ENCODE peak calls at places on chromosomes 11 and 22, in five cellular contexts. One of them, this sample, is unnamed.

GRCh38 chr11:32081129-32081641 is 9.7 kb upstream of the RCN1 start:
- DNase-seq in HFF-Myc: peak
- DNase-seq in cardiac muscle cell: no peak
- DNase-seq in choroid plexus epithelial cell: peak
- DNase-seq in type B pancreatic cell: no peak
- DNase-seq in this sample: no peak

GRCh38 chr22:50498322-50498861 is 9.1 kb downstream of the LMF2 start:
- DNase-seq in type B pancreatic cell: no peak
- DNase-seq in HFF-Myc: peak
- DNase-seq in choroid plexus epithelial cell: peak
- DNase-seq in cardiac muscle cell: peak
- DNase-seq in this sample: no peak

GRCh38 chr11:57167125-57167839 is 14.5 kb upstream of the LRRC55 start:
- DNase-seq in cardiac muscle cell: no peak
- DNase-seq in HFF-Myc: no peak
- DNase-seq in choroid plexus epithelial cell: no peak
- DNase-seq in type B pancreatic cell: no peak
- DNase-seq in this sample: no peak

GRCh38 chr11:58968251-58968711 is 29.0 kb downstream of the GLYATL1 start:
- DNase-seq in choroid plexus epithelial cell: no peak
- DNase-seq in cardiac muscle cell: no peak
- DNase-seq in HFF-Myc: no peak
- DNase-seq in type B pancreatic cell: no peak
- DNase-seq in this sample: no peak

GRCh38 chr11:29005401-29005980 is 897.3 kb downstream of the METTL15 start:
- DNase-seq in HFF-Myc: no peak
- DNase-seq in choroid plexus epithelial cell: no peak
- DNase-seq in type B pancreatic cell: no peak
- DNase-seq in cardiac muscle cell: no peak
- DNase-seq in this sample: no peak

GRCh38 chr11:8593455-8593854 is 573 bp downstream of the STK33 start:
- DNase-seq in cardiac muscle cell: no peak
- DNase-seq in choroid plexus epithelial cell: no peak
- DNase-seq in HFF-Myc: no peak
- DNase-seq in type B pancreatic cell: no peak
- DNase-seq in this sample: no peak

GRCh38 chr11:71987521-71987920 is 11.2 kb upstream of the IL18BP start:
- DNase-seq in type B pancreatic cell: no peak
- DNase-seq in choroid plexus epithelial cell: no peak
- DNase-seq in HFF-Myc: no peak
- DNase-seq in cardiac muscle cell: no peak
- DNase-seq in this sample: no peak

GRCh38 chr11:43632171-43632570 is 48.4 kb upstream of the HSD17B12 start:
- DNase-seq in type B pancreatic cell: no peak
- DNase-seq in choroid plexus epithelial cell: peak
- DNase-seq in cardiac muscle cell: no peak
- DNase-seq in HFF-Myc: peak
- DNase-seq in this sample: no peak

GRCh38 chr22:19870153-19871022 is 15.7 kb upstream of the GNB1L start:
- DNase-seq in type B pancreatic cell: peak
- DNase-seq in cardiac muscle cell: no peak
- DNase-seq in choroid plexus epithelial cell: no peak
- DNase-seq in HFF-Myc: no peak
- DNase-seq in this sample: no peak

GRCh38 chr11:116473790-116474346 is 298.9 kb downstream of the BUD13 start:
- DNase-seq in choroid plexus epithelial cell: no peak
- DNase-seq in HFF-Myc: no peak
- DNase-seq in type B pancreatic cell: no peak
- DNase-seq in cardiac muscle cell: no peak
- DNase-seq in this sample: no peak

GRCh38 chr11:44814881-44815592 is 88.3 kb downstream of the TSPAN18 start:
- DNase-seq in cardiac muscle cell: no peak
- DNase-seq in choroid plexus epithelial cell: peak
- DNase-seq in HFF-Myc: no peak
- DNase-seq in type B pancreatic cell: no peak
- DNase-seq in this sample: no peak

GRCh38 chr22:45262931-45263789 is 21.6 kb upstream of the UPK3A start:
- DNase-seq in type B pancreatic cell: no peak
- DNase-seq in HFF-Myc: no peak
- DNase-seq in choroid plexus epithelial cell: no peak
- DNase-seq in cardiac muscle cell: no peak
- DNase-seq in this sample: no peak

GRCh38 chr11:122178795-122179194 is 62.8 kb upstream of the BLID start:
- DNase-seq in choroid plexus epithelial cell: peak
- DNase-seq in type B pancreatic cell: no peak
- DNase-seq in cardiac muscle cell: no peak
- DNase-seq in HFF-Myc: no peak
- DNase-seq in this sample: no peak

GRCh38 chr11:55357560-55358184 is 10.1 kb upstream of the OR4A15 start:
- DNase-seq in HFF-Myc: no peak
- DNase-seq in cardiac muscle cell: no peak
- DNase-seq in type B pancreatic cell: no peak
- DNase-seq in choroid plexus epithelial cell: no peak
- DNase-seq in this sample: no peak
- TF ChIP-seq CTCF in HFF-Myc: no peak
- TF ChIP-seq CTCF in cardiac muscle cell: no peak
- TF ChIP-seq CTCF in type B pancreatic cell: no peak
- TF ChIP-seq CTCF in choroid plexus epithelial cell: no peak
- TF ChIP-seq CTCF in this sample: no peak

DNA sequence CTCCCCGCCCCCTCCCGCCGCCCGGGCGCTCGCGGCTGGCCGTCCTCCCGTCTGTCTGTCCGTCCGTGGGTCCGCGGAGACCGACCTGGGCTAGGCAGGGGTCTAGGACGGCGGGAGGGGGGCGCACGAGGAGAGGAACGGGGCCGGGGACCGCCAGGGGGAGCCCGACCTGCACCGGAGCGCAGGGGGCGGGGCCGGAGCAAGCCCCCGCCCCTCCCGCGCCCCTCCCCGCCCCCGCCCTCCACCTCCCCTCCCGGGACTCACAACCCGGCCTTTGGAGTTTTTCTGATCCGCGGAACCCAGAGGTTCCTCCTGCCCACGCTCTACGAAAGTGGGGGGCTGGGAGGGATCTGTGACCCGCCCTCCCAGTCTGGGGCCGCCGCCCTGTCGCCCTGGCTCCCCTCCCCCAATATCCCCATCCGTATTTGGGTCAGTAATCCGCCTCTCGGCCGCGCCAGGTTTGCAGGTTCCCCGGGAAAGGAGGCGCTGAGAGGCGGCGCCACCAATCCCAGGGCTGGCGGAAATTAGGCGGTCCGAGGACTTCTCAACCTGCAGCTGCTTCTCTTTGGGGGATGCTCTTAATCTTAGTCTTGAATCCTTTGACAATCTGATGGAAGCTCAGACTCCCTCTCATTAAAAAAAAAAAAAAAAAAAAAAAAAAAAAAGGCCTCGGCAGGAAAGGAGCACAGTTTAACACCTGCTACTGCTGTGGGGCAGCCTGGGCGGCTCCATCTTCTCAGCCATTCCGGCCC is 922 bp upstream of the KCNJ11 start:
- DNase-seq in type B pancreatic cell: peak
- DNase-seq in choroid plexus epithelial cell: peak
- DNase-seq in cardiac muscle cell: peak
- DNase-seq in HFF-Myc: no peak
- DNase-seq in this sample: peak
- TF ChIP-seq CTCF in type B pancreatic cell: peak
- TF ChIP-seq CTCF in choroid plexus epithelial cell: peak
- TF ChIP-seq CTCF in cardiac muscle cell: peak
- TF ChIP-seq CTCF in HFF-Myc: peak
- TF ChIP-seq CTCF in this sample: peak

GRCh38 chr11:64353761-64354506 is 5.0 kb upstream of the RPS6KA4 start:
- DNase-seq in type B pancreatic cell: no peak
- DNase-seq in HFF-Myc: no peak
- DNase-seq in cardiac muscle cell: no peak
- DNase-seq in choroid plexus epithelial cell: no peak
- DNase-seq in this sample: no peak

GRCh38 chr11:64356498-64357411 is 2.2 kb upstream of the RPS6KA4 start:
- DNase-seq in choroid plexus epithelial cell: peak
- DNase-seq in type B pancreatic cell: no peak
- DNase-seq in HFF-Myc: no peak
- DNase-seq in cardiac muscle cell: peak
- DNase-seq in this sample: peak

GRCh38 chr11:64353101-64353738 is 5.7 kb upstream of the RPS6KA4 start:
- DNase-seq in HFF-Myc: no peak
- DNase-seq in cardiac muscle cell: no peak
- DNase-seq in type B pancreatic cell: no peak
- DNase-seq in choroid plexus epithelial cell: no peak
- DNase-seq in this sample: no peak

GRCh38 chr11:64357446-64357845 is 1.5 kb upstream of the RPS6KA4 start:
- DNase-seq in cardiac muscle cell: no peak
- DNase-seq in type B pancreatic cell: no peak
- DNase-seq in choroid plexus epithelial cell: no peak
- DNase-seq in HFF-Myc: no peak
- DNase-seq in this sample: no peak

DNA sequence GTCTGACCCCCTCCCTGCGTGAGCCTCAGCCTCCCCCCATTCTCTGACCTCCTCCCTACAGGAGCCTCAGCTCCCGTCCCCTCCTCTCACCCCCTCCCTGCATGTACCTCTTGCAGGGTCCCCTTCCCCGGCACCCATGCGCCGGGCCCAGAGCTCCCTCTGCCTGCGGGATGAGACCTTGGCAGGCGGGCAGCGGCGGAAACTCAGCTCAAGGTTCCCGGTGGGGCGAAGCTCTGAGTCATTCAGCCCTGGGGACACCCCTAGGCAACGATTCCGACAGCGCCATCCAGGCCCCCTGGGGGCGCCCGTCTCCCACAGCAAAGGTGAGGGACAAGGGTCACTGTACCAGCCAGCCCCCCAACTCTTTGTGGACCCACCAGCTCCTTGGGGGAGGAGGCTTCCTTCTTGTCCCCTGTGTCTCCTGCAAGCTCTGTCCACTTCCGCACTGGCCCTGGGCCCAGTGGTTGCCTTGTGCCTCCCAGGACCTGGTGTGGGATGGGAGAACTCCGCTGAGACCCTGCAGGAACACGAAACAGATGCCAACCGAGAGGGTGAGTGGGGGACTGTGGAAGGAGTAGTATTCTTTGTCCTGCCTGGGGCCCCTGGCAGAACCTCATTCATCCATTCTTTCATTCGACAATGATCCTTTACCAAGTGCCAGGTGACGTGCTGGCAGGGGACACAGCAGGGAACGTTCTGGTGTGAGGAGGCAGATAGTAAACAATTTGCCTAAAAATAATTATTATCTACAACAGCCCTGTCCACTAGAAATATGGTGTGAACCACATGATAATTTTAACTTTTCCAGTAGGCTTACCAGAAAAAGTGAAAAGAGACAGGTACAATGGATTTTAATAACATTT is 3.7 kb upstream of the RPS6KA4 start:
- DNase-seq in type B pancreatic cell: no peak
- DNase-seq in cardiac muscle cell: peak
- DNase-seq in choroid plexus epithelial cell: peak
- DNase-seq in HFF-Myc: peak
- DNase-seq in this sample: peak
- TF ChIP-seq CTCF in type B pancreatic cell: peak
- TF ChIP-seq CTCF in cardiac muscle cell: peak
- TF ChIP-seq CTCF in choroid plexus epithelial cell: peak
- TF ChIP-seq CTCF in HFF-Myc: peak
- TF ChIP-seq CTCF in this sample: peak

DNA sequence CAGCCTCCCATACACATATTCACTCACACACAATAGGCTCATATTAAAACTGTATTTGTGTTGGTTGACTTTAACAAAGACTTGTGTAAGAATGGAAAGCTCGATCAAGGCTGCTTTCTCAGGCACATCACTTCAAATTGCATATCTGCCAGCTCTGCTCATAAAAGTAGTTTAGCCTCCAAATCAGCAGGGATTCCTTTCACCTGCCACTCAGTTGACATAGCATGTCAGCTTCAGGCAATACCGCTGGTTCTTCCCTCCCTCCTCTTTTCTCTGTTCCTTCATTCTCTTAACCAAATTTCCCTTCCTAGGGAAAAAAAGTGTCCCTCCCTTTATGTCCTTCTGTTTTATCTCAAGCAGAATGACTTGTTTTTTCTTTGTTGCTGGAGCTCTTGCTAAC is 450.4 kb upstream of the LARGE1 start:
- DNase-seq in type B pancreatic cell: no peak
- DNase-seq in choroid plexus epithelial cell: no peak
- DNase-seq in HFF-Myc: no peak
- DNase-seq in cardiac muscle cell: no peak
- DNase-seq in this sample: no peak
- TF ChIP-seq CTCF in type B pancreatic cell: no peak
- TF ChIP-seq CTCF in choroid plexus epithelial cell: no peak
- TF ChIP-seq CTCF in HFF-Myc: no peak
- TF ChIP-seq CTCF in cardiac muscle cell: no peak
- TF ChIP-seq CTCF in this sample: no peak

GRCh38 chr11:15038963-15039362 is 34.4 kb upstream of the CALCB start:
- DNase-seq in type B pancreatic cell: no peak
- DNase-seq in choroid plexus epithelial cell: peak
- DNase-seq in HFF-Myc: no peak
- DNase-seq in cardiac muscle cell: peak
- DNase-seq in this sample: no peak
- TF ChIP-seq CTCF in type B pancreatic cell: peak
- TF ChIP-seq CTCF in choroid plexus epithelial cell: peak
- TF ChIP-seq CTCF in HFF-Myc: peak
- TF ChIP-seq CTCF in cardiac muscle cell: no peak
- TF ChIP-seq CTCF in this sample: peak

GRCh38 chr22:24232124-24232523 is 12.8 kb downstream of the GGT5 start:
- DNase-seq in HFF-Myc: no peak
- DNase-seq in type B pancreatic cell: no peak
- DNase-seq in cardiac muscle cell: no peak
- DNase-seq in choroid plexus epithelial cell: no peak
- DNase-seq in this sample: no peak

GRCh38 chr22:24231706-24232105 is 13.2 kb downstream of the GGT5 start:
- DNase-seq in HFF-Myc: no peak
- DNase-seq in type B pancreatic cell: no peak
- DNase-seq in choroid plexus epithelial cell: no peak
- DNase-seq in cardiac muscle cell: no peak
- DNase-seq in this sample: no peak

GRCh38 chr22:24233235-24233634 is 11.6 kb downstream of the GGT5 start:
- DNase-seq in HFF-Myc: no peak
- DNase-seq in choroid plexus epithelial cell: no peak
- DNase-seq in type B pancreatic cell: no peak
- DNase-seq in cardiac muscle cell: no peak
- DNase-seq in this sample: no peak

GRCh38 chr22:24232725-24233124 is 12.2 kb downstream of the GGT5 start:
- DNase-seq in type B pancreatic cell: no peak
- DNase-seq in cardiac muscle cell: no peak
- DNase-seq in HFF-Myc: no peak
- DNase-seq in choroid plexus epithelial cell: no peak
- DNase-seq in this sample: no peak

GRCh38 chr22:24230911-24231656 is 13.8 kb downstream of the GGT5 start:
- DNase-seq in choroid plexus epithelial cell: no peak
- DNase-seq in HFF-Myc: no peak
- DNase-seq in cardiac muscle cell: peak
- DNase-seq in type B pancreatic cell: no peak
- DNase-seq in this sample: no peak
- TF ChIP-seq CTCF in choroid plexus epithelial cell: peak
- TF ChIP-seq CTCF in HFF-Myc: peak
- TF ChIP-seq CTCF in cardiac muscle cell: peak
- TF ChIP-seq CTCF in type B pancreatic cell: peak
- TF ChIP-seq CTCF in this sample: peak

GRCh38 chr11:30046211-30046945 is 29.5 kb upstream of the KCNA4 start:
- DNase-seq in type B pancreatic cell: no peak
- DNase-seq in choroid plexus epithelial cell: no peak
- DNase-seq in cardiac muscle cell: no peak
- DNase-seq in HFF-Myc: no peak
- DNase-seq in this sample: no peak
- TF ChIP-seq CTCF in type B pancreatic cell: peak
- TF ChIP-seq CTCF in choroid plexus epithelial cell: no peak
- TF ChIP-seq CTCF in cardiac muscle cell: no peak
- TF ChIP-seq CTCF in HFF-Myc: no peak
- TF ChIP-seq CTCF in this sample: no peak